ENCODE peak calls at places on chromosomes 16 and 17, in nine cellular contexts. T is globus pallidus; J is natural killer cell; I is 8988T; F is T-helper 1 cell; R is stimulated activated CD4-positive, alpha-beta T cell treated with anti-CD3 and anti-CD28 coated beads, Interleukin-15, amount 100 ng/mL, for 24 hours; O is NCI-H1417; E is fibroblast of the conjunctiva; H is T-helper 2 cell treated with Interferon-gamma antibody and Interleukin-4, amounts not matched to agents 5 μg/mL and 100 μg/mL, for 36 hours. D is an unnamed sample.
A peak's percentile ranks its signal among the peaks of the same experiment; 100 is the strongest.

GRCh38 chr17:9817086-9817485 is 4.8 kb downstream of the GSG1L2 start:
- DNase-seq in T (no peak), J (no peak), I (no peak), F (no peak), R (no peak), O (peak; percentile 0), E (no peak), H (no peak), D (no peak)

GRCh38 chr16:55499951-55500350 is 8.9 kb upstream of the LPCAT2 start:
- DNase-seq in T (peak; percentile 59), J (no peak), I (peak; percentile 30), F (no peak), R (peak; percentile 43), O (no peak), E (peak; percentile 62), H (peak; percentile 73), D (no peak)

GRCh38 chr16:2586241-2586640 is 48.4 kb downstream of the PDPK1 start:
- DNase-seq in T (no peak), J (no peak), I (peak; percentile 57), F (no peak), R (peak; percentile 23), O (no peak), E (no peak), H (no peak), D (no peak)

GRCh38 chr16:31200821-31201510 is 1.6 kb downstream of the PYCARD start:
- DNase-seq in T (no peak), J (no peak), I (no peak), F (peak; percentile 34), R (peak; percentile 56), O (no peak), E (no peak), H (peak; percentile 56), D (no peak)

GRCh38 chr17:46044286-46044928 is 45.4 kb downstream of the STH start:
- DNase-seq in T (peak; percentile 92), J (peak; percentile 27), I (no peak), F (no peak), R (peak; percentile 58), O (peak; percentile 85), E (peak; percentile 92), H (no peak), D (no peak)

GRCh38 chr16:51674615-51675014 is 523.5 kb upstream of the SALL1 start:
- DNase-seq in T (no peak), J (no peak), I (no peak), F (no peak), R (no peak), O (no peak), E (no peak), H (no peak), D (no peak)

GRCh38 chr17:35666967-35667552 is 64.4 kb upstream of the RASL10B start:
- DNase-seq in T (no peak), J (no peak), I (no peak), F (no peak), R (no peak), O (no peak), E (no peak), H (no peak), D (no peak)

GRCh38 chr16:87855852-87856715 is 13.2 kb downstream of the SLC7A5 start:
- DNase-seq in T (peak; percentile 48), J (peak; percentile 51), I (no peak), F (no peak), R (no peak), O (peak; percentile 36), E (no peak), H (peak; percentile 50), D (peak; percentile 68)

GRCh38 chr16:21179983-21180365 is 21.5 kb downstream of the LDAF1 start:
- DNase-seq in T (no peak), J (no peak), I (no peak), F (no peak), R (no peak), O (no peak), E (no peak), H (no peak), D (no peak)

GRCh38 chr17:3893003-3893719 is at the start of gene CAMKK1:
- DNase-seq in T (peak; percentile 75), J (peak; percentile 89), I (peak; percentile 96), F (peak; percentile 84), R (peak; percentile 94), O (peak; percentile 91), E (no peak), H (peak; percentile 93), D (peak; percentile 82)

GRCh38 chr17:1126801-1127550 is 52.8 kb downstream of the ABR start:
- DNase-seq in T (no peak), J (no peak), I (no peak), F (no peak), R (no peak), O (peak; percentile 34), E (no peak), H (no peak), D (no peak)

GRCh38 chr17:40450175-40450574 is 6.9 kb downstream of the IGFBP4 start:
- DNase-seq in T (no peak), J (no peak), I (peak; percentile 46), F (no peak), R (peak; percentile 62), O (peak; percentile 26), E (no peak), H (peak; percentile 21), D (no peak)

GRCh38 chr17:58338907-58339774 is 10.5 kb upstream of the TSPOAP1 start:
- DNase-seq in T (no peak), J (peak; percentile 47), I (peak; percentile 19), F (no peak), R (peak; percentile 92), O (peak; percentile 48), E (no peak), H (peak; percentile 79), D (peak; percentile 78)

GRCh38 chr17:3381957-3382356 is 4.2 kb downstream of the OR3A2 start:
- DNase-seq in T (no peak), J (no peak), I (no peak), F (no peak), R (no peak), O (no peak), E (no peak), H (no peak), D (no peak)

GRCh38 chr17:65227637-65228036 is 90.5 kb downstream of the RGS9 start:
- DNase-seq in T (no peak), J (no peak), I (no peak), F (no peak), R (no peak), O (peak; percentile 7), E (no peak), H (no peak), D (no peak)

GRCh38 chr16:69223882-69224281 is 36.9 kb downstream of the SNTB2 start:
- DNase-seq in T (no peak), J (no peak), I (no peak), F (no peak), R (no peak), O (no peak), E (no peak), H (no peak), D (no peak)

GRCh38 chr17:63601439-63602371 is 1.0 kb downstream of the TACO1 start:
- DNase-seq in T (no peak), J (no peak), I (no peak), F (no peak), R (no peak), O (peak; percentile 38), E (no peak), H (no peak), D (no peak)

GRCh38 chr17:17036520-17036998 is 5.7 kb upstream of the MPRIP start:
- DNase-seq in T (no peak), J (no peak), I (no peak), F (no peak), R (no peak), O (no peak), E (no peak), H (no peak), D (peak; percentile 78)

GRCh38 chr17:65249774-65250173 is 112.6 kb downstream of the RGS9 start:
- DNase-seq in T (no peak), J (no peak), I (no peak), F (no peak), R (no peak), O (no peak), E (no peak), H (no peak), D (no peak)

D was measured in CD14-positive monocyte.